ENCODE peak calls at places on chromosomes 7 and 10, in six cellular contexts. I is HFFc6, R is neural crest cell, F is brain microvascular endothelial cell, G is progenitor cell of endocrine pancreas, U is A549. O is an unnamed sample.

GRCh38 chr10:30873408-30873807 is 158.3 kb downstream of the ZNF438 start:
- DNase-seq in R (no peak), G (no peak), F (no peak), I (no peak), U (no peak), O (no peak)

GRCh38 chr7:16708980-16709379 is 44.6 kb upstream of the TSPAN13 start:
- DNase-seq in G (no peak), I (peak; percentile 98), U (no peak), R (no peak), F (peak; percentile 99), O (no peak)

GRCh38 chr7:151038951-151039849 is 9.1 kb upstream of the ASIC3 start:
- DNase-seq in G (no peak), F (peak; percentile 94), U (peak; percentile 79), I (peak; percentile 92), R (no peak), O (no peak)

GRCh38 chr7:5701085-5701914 is 80.2 kb downstream of the RNF216 start:
- DNase-seq in U (no peak), R (no peak), G (no peak), I (no peak), F (no peak), O (no peak)

GRCh38 chr10:32393942-32394341 is 47.0 kb upstream of the EPC1 start:
- DNase-seq in I (no peak), F (no peak), U (no peak), G (no peak), R (no peak), O (no peak)

GRCh38 chr10:89741126-89741762 is 39.9 kb downstream of the KIF20B start:
- DNase-seq in I (no peak), U (no peak), R (no peak), F (no peak), G (no peak), O (no peak)

GRCh38 chr7:132464740-132465139 is 111.5 kb downstream of the PLXNA4 start:
- DNase-seq in G (no peak), I (peak; percentile 33), F (no peak), U (no peak), R (no peak), O (no peak)

GRCh38 chr7:155412416-155413253 is 45.3 kb upstream of the EN2 start:
- DNase-seq in G (peak; percentile 65), R (peak; percentile 69), F (peak; percentile 5), I (no peak), U (peak; percentile 78), O (peak; percentile 47)

GRCh38 chr10:97428572-97428981 is 2.6 kb downstream of the PGAM1 start:
- DNase-seq in R (no peak), F (peak; percentile 12), I (peak; percentile 34), U (no peak), G (no peak), O (no peak)

GRCh38 chr7:135300913-135301765 is 67.5 kb downstream of the STRA8 start:
- DNase-seq in G (no peak), F (no peak), I (peak; percentile 22), R (no peak), U (no peak), O (no peak)

GRCh38 chr10:80465839-80466590 is 11.9 kb downstream of the TSPAN14 start:
- DNase-seq in G (no peak), I (no peak), U (no peak), R (no peak), F (no peak), O (no peak)

GRCh38 chr7:53800746-53801145 is 741.4 kb upstream of the VSTM2A start:
- DNase-seq in G (no peak), I (no peak), U (no peak), F (no peak), R (no peak), O (no peak)

GRCh38 chr10:25049966-25050365 is 33.6 kb downstream of the THNSL1 start:
- DNase-seq in U (no peak), I (no peak), G (no peak), R (no peak), F (no peak), O (no peak)

GRCh38 chr10:78945838-78946237 is 122.9 kb upstream of the ZMIZ1 start:
- DNase-seq in F (no peak), R (no peak), I (no peak), G (no peak), U (no peak), O (no peak)

GRCh38 chr7:13912740-13913320 is 76.6 kb downstream of the ETV1 start:
- DNase-seq in F (no peak), U (no peak), R (no peak), G (no peak), I (no peak), O (no peak)

GRCh38 chr10:24469993-24470392 is 253.7 kb downstream of the ARHGAP21 start:
- DNase-seq in F (no peak), G (no peak), I (no peak), U (no peak), R (no peak), O (no peak)

GRCh38 chr7:128672927-128673517 is 930 bp downstream of the GARIN1A start:
- DNase-seq in G (no peak), I (no peak), F (no peak), R (peak; percentile 23), U (no peak), O (no peak)

GRCh38 chr7:35694161-35694783 is 663 bp downstream of the HERPUD2 start:
- DNase-seq in I (no peak), G (no peak), U (no peak), F (peak; percentile 17), R (peak; percentile 60), O (no peak)

GRCh38 chr10:76017026-76017732 is 585.8 kb downstream of the LRMDA start:
- DNase-seq in G (no peak), F (no peak), R (no peak), I (no peak), U (no peak), O (no peak)

GRCh38 chr7:123663200-123663599 is 7.5 kb downstream of the LMOD2 start:
- DNase-seq in I (no peak), U (no peak), G (no peak), F (no peak), R (no peak), O (no peak)

GRCh38 chr10:62924344-62924748 is 108.2 kb upstream of the EGR2 start:
- DNase-seq in R (no peak), I (no peak), U (no peak), G (peak; percentile 10), F (no peak), O (no peak)

GRCh38 chr10:89785095-89785494 is 83.7 kb downstream of the KIF20B start:
- DNase-seq in G (no peak), I (no peak), F (no peak), U (no peak), R (no peak), O (no peak)

GRCh38 chr10:6542999-6543430 is 37.1 kb downstream of the PRKCQ start:
- DNase-seq in I (no peak), U (no peak), G (no peak), R (no peak), F (no peak), O (no peak)

GRCh38 chr10:1180071-1180730 is 124.0 kb downstream of the WDR37 start:
- DNase-seq in G (no peak), R (no peak), U (no peak), I (no peak), F (no peak), O (no peak)

GRCh38 chr7:155694846-155695245 is 50.4 kb downstream of the RBM33 start:
- DNase-seq in R (no peak), G (no peak), I (no peak), U (no peak), F (peak; percentile 36), O (no peak)

GRCh38 chr10:131656009-131656408 is 244.8 kb upstream of the PPP2R2D start:
- DNase-seq in U (no peak), R (no peak), G (no peak), I (no peak), F (no peak), O (no peak)

GRCh38 chr10:131653550-131654470 is 247.0 kb upstream of the PPP2R2D start:
- DNase-seq in G (no peak), I (no peak), U (no peak), R (no peak), F (no peak), O (no peak)

GRCh38 chr10:131653140-131653539 is 247.7 kb upstream of the PPP2R2D start:
- DNase-seq in G (no peak), F (no peak), R (no peak), I (no peak), U (no peak), O (no peak)

GRCh38 chr10:131655101-131655849 is 245.5 kb upstream of the PPP2R2D start:
- DNase-seq in I (no peak), G (no peak), F (no peak), R (peak; percentile 47), U (no peak), O (no peak)

DNA sequence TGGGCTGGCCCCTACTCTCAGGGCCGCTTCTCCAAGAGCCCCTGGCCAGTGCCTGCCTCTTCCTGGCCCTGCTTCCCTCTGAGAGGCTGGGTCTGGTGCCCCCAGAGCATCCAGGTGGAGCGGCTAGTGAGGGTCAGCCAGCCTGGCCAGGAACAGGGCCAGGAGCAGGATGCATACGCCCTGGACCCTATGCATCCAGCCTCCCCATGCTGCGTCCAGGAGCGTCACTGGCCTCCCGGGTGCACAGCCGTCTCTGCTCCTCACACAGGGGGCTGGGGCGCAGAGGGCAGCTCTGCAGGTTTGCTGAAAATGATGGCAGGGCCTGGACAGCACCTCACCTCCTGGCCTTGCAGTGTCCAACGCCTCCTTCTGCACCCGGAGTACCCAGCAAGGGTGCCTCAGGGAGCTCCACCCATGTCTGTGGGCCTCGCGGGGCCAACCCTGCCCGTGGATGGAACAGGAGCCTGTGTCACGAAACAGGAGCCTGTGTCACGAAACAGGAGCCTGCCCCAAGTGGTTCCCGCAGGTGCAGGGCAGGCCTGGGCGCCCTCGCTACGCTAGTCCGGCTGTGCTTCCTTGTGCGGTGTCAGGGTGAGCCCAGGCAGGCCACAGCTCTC is 246.2 kb upstream of the PPP2R2D start:
- DNase-seq in U (no peak), F (no peak), G (no peak), I (no peak), R (no peak), O (no peak)
- TF ChIP-seq CTCF in U (no peak), F (no peak), G (no peak), I (no peak), R (no peak), O (no peak)

GRCh38 chr10:121188005-121188404 is 336.8 kb downstream of the WDR11 start:
- DNase-seq in I (no peak), U (no peak), F (no peak), G (no peak), R (no peak), O (no peak)
- TF ChIP-seq CTCF in I (no peak), U (no peak), F (no peak), G (peak; percentile 14), R (peak; percentile 27), O (peak; percentile 18)

DNA sequence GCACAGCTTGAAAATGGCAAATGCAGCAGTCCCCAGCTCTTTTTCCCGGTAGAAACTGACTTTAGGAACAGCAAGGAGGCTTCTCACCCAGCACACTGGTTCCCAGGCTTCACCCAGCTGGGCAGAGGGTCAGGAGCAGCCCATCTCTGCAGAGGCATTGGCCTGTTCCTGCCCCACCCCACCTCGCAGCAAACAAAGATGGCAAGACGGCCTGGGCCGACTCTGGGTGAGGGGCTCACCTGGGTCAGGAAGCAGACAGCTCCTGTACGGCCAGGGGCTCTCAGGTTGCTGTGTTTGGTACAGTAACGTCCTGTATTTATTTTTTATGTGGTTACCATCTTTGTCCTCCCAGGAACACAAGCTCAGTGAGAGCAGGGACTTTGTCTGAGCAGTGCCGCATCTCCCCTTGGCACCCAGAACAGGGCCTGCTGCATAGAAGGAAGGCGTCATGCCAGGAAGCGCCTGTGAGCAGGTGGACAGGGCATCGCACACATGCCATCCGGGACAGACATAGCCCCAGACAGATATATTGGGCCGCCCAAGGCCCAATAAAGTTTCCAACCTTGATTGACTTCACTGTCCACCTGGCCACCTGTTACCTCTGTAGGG is 585.0 kb upstream of the FOXK1 start:
- DNase-seq in R (no peak), F (no peak), G (no peak), U (no peak), I (no peak), O (no peak)
- TF ChIP-seq CTCF in R (no peak), F (no peak), G (no peak), U (no peak), I (no peak), O (no peak)

GRCh38 chr7:130865408-130866236 is 131.6 kb upstream of the KLF14 start:
- DNase-seq in R (peak; percentile 35), F (no peak), I (no peak), G (no peak), U (no peak), O (no peak)
- TF ChIP-seq CTCF in R (no peak), F (peak; percentile 43), I (peak; percentile 60), G (no peak), U (no peak), O (no peak)